ENCODE peak calls at places on chromosomes 5 and 9, in six cellular contexts. H, R, S, Q, A and G are unnamed samples.
A peak's percentile ranks its signal among the peaks of the same experiment; 100 is the strongest.

GRCh38 chr9:126204197-126204596 is 122.4 kb upstream of the MVB12B start:
- DNase-seq in S (no peak), H (no peak), R (no peak), Q (no peak), A (no peak), G (no peak)

GRCh38 chr9:126756876-126757415 is 47.9 kb upstream of the ZBTB43 start:
- DNase-seq in S (no peak), H (no peak), A (no peak), Q (no peak), R (no peak), G (no peak)

GRCh38 chr5:115132465-115132864 is 37.2 kb downstream of the TRIM36 start:
- DNase-seq in A (no peak), Q (no peak), S (no peak), H (no peak), R (no peak), G (no peak)

GRCh38 chr5:167902298-167902697 is 389.1 kb upstream of the WWC1 start:
- DNase-seq in R (no peak), Q (no peak), H (no peak), A (no peak), S (no peak), G (no peak)

GRCh38 chr5:144487207-144487606 is 316.5 kb downstream of the KCTD16 start:
- DNase-seq in Q (no peak), S (no peak), A (no peak), R (no peak), H (peak; percentile 46), G (no peak)

GRCh38 chr5:39074009-39074886 is at the start of gene RICTOR:
- DNase-seq in S (peak; percentile 50), H (peak; percentile 86), Q (peak; percentile 84), R (peak; percentile 86), A (peak; percentile 91), G (peak; percentile 92)

GRCh38 chr9:124489974-124490373 is 17.2 kb downstream of the NR5A1 start:
- DNase-seq in H (no peak), S (no peak), A (no peak), Q (no peak), R (no peak), G (no peak)

GRCh38 chr5:174533127-174533453 is 191.3 kb upstream of the MSX2 start:
- DNase-seq in Q (peak; percentile 16), A (no peak), H (no peak), S (no peak), R (no peak), G (no peak)

GRCh38 chr9:132214027-132214622 is 52.3 kb downstream of the NTNG2 start:
- DNase-seq in H (peak; percentile 64), A (no peak), R (peak; percentile 72), Q (peak; percentile 94), S (peak; percentile 66), G (no peak)

GRCh38 chr9:109385499-109385898 is 64.6 kb upstream of the EPB41L4B start:
- DNase-seq in Q (no peak), S (no peak), H (no peak), R (no peak), A (no peak), G (no peak)

GRCh38 chr9:81874926-81875325 is 53.3 kb upstream of the SPATA31D4 start:
- DNase-seq in S (no peak), R (no peak), H (no peak), Q (no peak), A (no peak), G (no peak)

GRCh38 chr9:687034-687785 is 154.3 kb upstream of the DMRT1 start:
- DNase-seq in H (no peak), Q (no peak), S (no peak), R (no peak), A (no peak), G (no peak)

GRCh38 chr9:129755151-129755550 is 2.3 kb upstream of the PTGES start:
- DNase-seq in S (no peak), H (no peak), A (no peak), R (no peak), Q (no peak), G (no peak)

GRCh38 chr9:93308158-93308602 is 124.2 kb downstream of the WNK2 start:
- DNase-seq in R (no peak), H (no peak), Q (no peak), S (no peak), A (no peak), G (no peak)

GRCh38 chr9:126109575-126109974 is 217.1 kb upstream of the MVB12B start:
- DNase-seq in H (no peak), R (no peak), S (no peak), A (no peak), Q (no peak), G (no peak)

GRCh38 chr9:82883436-82883835 is 179.5 kb downstream of the RASEF start:
- DNase-seq in A (no peak), H (no peak), R (no peak), S (no peak), Q (no peak), G (no peak)

GRCh38 chr9:89470239-89470638 is 27.7 kb downstream of the SEMA4D start:
- DNase-seq in A (no peak), R (no peak), S (no peak), H (no peak), Q (no peak), G (no peak)

GRCh38 chr9:121690316-121690715 is 38.9 kb downstream of the DAB2IP start:
- DNase-seq in S (no peak), H (no peak), R (no peak), A (no peak), Q (no peak), G (no peak)

GRCh38 chr9:84411647-84412267 is 71.2 kb upstream of the SLC28A3 start:
- DNase-seq in R (no peak), A (no peak), Q (no peak), S (no peak), H (no peak), G (no peak)

GRCh38 chr5:65037845-65038815 is 269.4 kb downstream of the CWC27 start:
- DNase-seq in Q (no peak), R (peak; percentile 59), H (peak; percentile 71), S (no peak), A (no peak), G (peak; percentile 70)

GRCh38 chr5:136780518-136780917 is 415.2 kb upstream of the TRPC7 start:
- DNase-seq in A (no peak), S (no peak), R (no peak), H (no peak), Q (peak; percentile 17), G (no peak)

GRCh38 chr9:124869986-124870560 is 8.1 kb downstream of the ARPC5L start:
- DNase-seq in R (no peak), S (no peak), Q (peak; percentile 76), H (no peak), A (peak; percentile 57), G (no peak)

GRCh38 chr9:118522093-118523028 is 818.2 kb downstream of the TLR4 start:
- DNase-seq in Q (peak; percentile 70), H (peak; percentile 76), S (no peak), R (peak; percentile 56), A (peak; percentile 11), G (peak; percentile 8)

GRCh38 chr9:70136632-70137031 is 93.0 kb downstream of the MAMDC2 start:
- DNase-seq in H (no peak), A (no peak), S (peak; percentile 37), R (no peak), Q (peak; percentile 58), G (no peak)

GRCh38 chr9:111831371-111832108 is 36.8 kb upstream of the SHOC1 start:
- DNase-seq in A (no peak), R (no peak), S (no peak), Q (no peak), H (no peak), G (no peak)

GRCh38 chr5:91079037-91079436 is 304.1 kb downstream of the ARRDC3 start:
- DNase-seq in A (no peak), S (no peak), R (no peak), H (no peak), Q (no peak), G (no peak)

GRCh38 chr9:78972303-78973002 is 599.3 kb upstream of the TLE4 start:
- DNase-seq in R (no peak), Q (no peak), S (no peak), A (no peak), H (no peak), G (no peak)

GRCh38 chr5:128579669-128580068 is 41.6 kb upstream of the FBN2 start:
- DNase-seq in A (no peak), H (no peak), R (no peak), Q (no peak), S (no peak), G (no peak)

GRCh38 chr9:128182872-128183528 is 8.4 kb downstream of the CIZ1 start:
- DNase-seq in S (no peak), H (no peak), R (no peak), A (no peak), Q (no peak), G (no peak)

GRCh38 chr9:73154760-73155159 is 3.1 kb downstream of the ANXA1 start:
- DNase-seq in S (no peak), H (no peak), A (no peak), R (no peak), Q (peak; percentile 64), G (no peak)

GRCh38 chr5:108743344-108743743 is 4.4 kb upstream of the FER start:
- DNase-seq in R (no peak), H (no peak), A (no peak), S (no peak), Q (peak; percentile 73), G (no peak)

GRCh38 chr9:114906922-114907571 is 23.3 kb downstream of the TNFSF8 start:
- DNase-seq in S (no peak), H (peak; percentile 74), Q (peak; percentile 46), R (peak; percentile 56), A (no peak), G (peak; percentile 59)

GRCh38 chr5:151138114-151138513 is 19.5 kb downstream of the ANXA6 start:
- DNase-seq in H (no peak), R (no peak), Q (no peak), S (no peak), A (no peak), G (no peak)

GRCh38 chr5:157362982-157363381 is 97.0 kb upstream of the NIPAL4 start:
- DNase-seq in H (no peak), R (no peak), S (no peak), Q (no peak), A (no peak), G (no peak)